ENCODE peak calls at places on chromosomes 13 and 19, in seven cellular contexts. E is A549, L is colonic mucosa, C is BJ, Z is AG09309, Q is astrocyte of the spinal cord, R is vagina. P is an unnamed sample.
A peak's percentile ranks its signal among the peaks of the same experiment; 100 is the strongest.

GRCh38 chr13:110826101-110826500 is 88.8 kb downstream of the ANKRD10 start:
- DNase-seq in Z (no peak), C (no peak), Q (no peak), R (no peak), L (no peak), E (no peak), P (no peak)

GRCh38 chr13:91609353-91609752 is 210.9 kb downstream of the GPC5 start:
- DNase-seq in E (no peak), Q (peak; percentile 6), R (no peak), C (no peak), L (no peak), Z (no peak), P (no peak)

GRCh38 chr13:109243311-109243951 is 543.0 kb downstream of the IRS2 start:
- DNase-seq in E (peak; percentile 33), Z (peak; percentile 72), R (no peak), C (peak; percentile 87), L (no peak), Q (peak; percentile 94), P (peak; percentile 81)

GRCh38 chr19:18131841-18132596 is 20.9 kb upstream of the PIK3R2 start:
- DNase-seq in Z (no peak), L (no peak), C (no peak), Q (no peak), E (no peak), R (no peak), P (no peak)

GRCh38 chr19:6417713-6418561 is 6.7 kb downstream of the KHSRP start:
- DNase-seq in Z (no peak), E (no peak), C (no peak), L (no peak), R (no peak), Q (peak; percentile 13), P (no peak)

GRCh38 chr13:73898276-73898675 is 235.9 kb downstream of the KLF12 start:
- DNase-seq in C (peak; percentile 68), Q (no peak), L (no peak), Z (peak; percentile 59), R (no peak), E (no peak), P (peak; percentile 39)

GRCh38 chr19:3073159-3073563 is 10.9 kb upstream of the TLE5 start:
- DNase-seq in Z (no peak), Q (no peak), L (peak; percentile 50), C (no peak), R (no peak), E (no peak), P (peak; percentile 66)

GRCh38 chr13:43269037-43269476 is 245.7 kb downstream of the DNAJC15 start:
- DNase-seq in C (peak; percentile 92), L (peak; percentile 36), Q (peak; percentile 95), E (peak; percentile 34), R (no peak), Z (peak; percentile 98), P (peak; percentile 76)

GRCh38 chr19:18029617-18030338 is 21.8 kb downstream of the ARRDC2 start:
- DNase-seq in L (peak; percentile 69), E (no peak), Z (no peak), Q (no peak), R (no peak), C (no peak), P (no peak)

GRCh38 chr19:54418030-54418929 is 3.0 kb downstream of the TTYH1 start:
- DNase-seq in R (no peak), L (no peak), Q (no peak), E (no peak), C (peak; percentile 2), Z (no peak), P (no peak)

GRCh38 chr13:110680852-110681251 is 25.1 kb downstream of the CARS2 start:
- DNase-seq in Q (no peak), R (no peak), L (no peak), E (peak; percentile 43), C (no peak), Z (no peak), P (no peak)

GRCh38 chr19:31314156-31314555 is 35.1 kb downstream of the TSHZ3 start:
- DNase-seq in Q (no peak), R (no peak), C (no peak), L (no peak), E (no peak), Z (no peak), P (no peak)

GRCh38 chr13:114102521-114103288 is 29.7 kb downstream of the RASA3 start:
- DNase-seq in R (no peak), Z (no peak), Q (no peak), E (no peak), C (no peak), L (no peak), P (no peak)

GRCh38 chr19:18220632-18221275 is 5.5 kb downstream of the PDE4C start:
- DNase-seq in Z (no peak), Q (no peak), L (no peak), E (no peak), C (no peak), R (no peak), P (no peak)

GRCh38 chr19:13428352-13428751 is 77.9 kb downstream of the CACNA1A start:
- DNase-seq in L (peak; percentile 17), Q (no peak), R (no peak), E (no peak), C (no peak), Z (no peak), P (peak; percentile 3)

GRCh38 chr19:40231544-40232424 is 5.3 kb upstream of the CCNP start:
- DNase-seq in Z (no peak), Q (no peak), E (no peak), C (no peak), L (no peak), R (no peak), P (no peak)

GRCh38 chr19:14023404-14024235 is 4.3 kb upstream of the RLN3 start:
- DNase-seq in C (no peak), E (peak; percentile 58), R (no peak), Z (no peak), L (peak; percentile 72), Q (peak; percentile 40), P (no peak)

GRCh38 chr19:49497790-49498106 is 1.5 kb downstream of the RPS11 start:
- DNase-seq in L (no peak), E (no peak), Z (no peak), C (no peak), R (no peak), Q (no peak), P (no peak)

GRCh38 chr13:83350569-83350968 is 531.7 kb downstream of the SLITRK1 start:
- DNase-seq in Z (no peak), Q (peak; percentile 43), R (no peak), L (no peak), C (peak; percentile 22), E (no peak), P (peak; percentile 20)

GRCh38 chr19:2551172-2551863 is 75.4 kb downstream of the GADD45B start:
- DNase-seq in Q (no peak), R (no peak), C (no peak), Z (no peak), L (no peak), E (no peak), P (no peak)

GRCh38 chr13:32284927-32285632 is 30.1 kb downstream of the ZAR1L start:
- DNase-seq in L (no peak), C (peak; percentile 39), Q (peak; percentile 85), R (no peak), Z (peak; percentile 20), E (no peak), P (no peak)

GRCh38 chr19:41575998-41576397 is at the start of gene CEACAM21:
- DNase-seq in C (no peak), Z (no peak), E (no peak), R (no peak), Q (no peak), L (peak; percentile 59), P (no peak)

GRCh38 chr13:41193919-41194824 is at the start of gene KBTBD7:
- DNase-seq in L (peak; percentile 95), R (no peak), Q (peak; percentile 99), Z (peak; percentile 87), C (peak; percentile 85), E (peak; percentile 64), P (peak; percentile 87)

GRCh38 chr19:2443785-2444182 is 13.0 kb downstream of the LMNB2 start:
- DNase-seq in Z (no peak), E (no peak), C (no peak), Q (no peak), R (no peak), L (no peak), P (no peak)

GRCh38 chr13:22800726-22801401 is 379.9 kb upstream of the SGCG start:
- DNase-seq in Z (no peak), C (no peak), L (peak; percentile 19), Q (no peak), E (no peak), R (no peak), P (no peak)

DNA sequence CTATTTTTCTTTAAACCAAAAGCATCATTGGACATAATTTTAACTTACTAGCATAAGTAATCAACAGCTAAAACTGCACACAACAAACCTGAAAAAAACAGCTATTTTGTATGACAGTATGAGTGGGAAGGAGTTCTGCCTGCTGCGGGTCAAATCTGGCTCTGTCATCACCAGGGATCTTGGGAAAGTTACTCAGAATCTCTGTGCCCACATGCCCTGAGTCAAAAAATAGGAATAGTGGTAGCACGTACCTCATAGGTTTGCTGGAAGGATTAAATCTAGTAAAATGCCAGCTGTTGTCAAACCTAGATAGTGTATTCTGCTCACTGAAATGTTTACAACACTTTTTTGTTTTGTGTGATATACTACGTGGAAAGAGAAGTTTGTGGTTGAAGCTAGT is 1.1 kb downstream of the CLN5 start:
- DNase-seq in Q (peak; percentile 21), E (no peak), L (no peak), C (no peak), R (no peak), Z (no peak), P (no peak)
- TF ChIP-seq CTCF in Q (no peak), E (no peak), L (no peak), C (no peak), R (no peak), Z (no peak), P (no peak)

GRCh38 chr19:19260842-19261241 is 12.3 kb downstream of the TM6SF2 start:
- DNase-seq in E (no peak), Z (no peak), R (no peak), L (no peak), C (no peak), Q (no peak), P (no peak)
- H3K4me3 ChIP-seq in E (no peak overlapping the region), Z (no peak overlapping the region), R (peak overlapping the region; percentile 9), L (no peak overlapping the region), C (no peak overlapping the region), Q (no peak overlapping the region), P (no peak overlapping the region)

GRCh38 chr13:33794576-33794975 is 23.4 kb upstream of the RFC3 start:
- DNase-seq in E (no peak), R (no peak), L (no peak), Z (no peak), Q (peak; percentile 8), C (no peak), P (no peak)
- TF ChIP-seq CTCF in E (no peak), R (no peak), L (no peak), Z (no peak), Q (no peak), C (no peak), P (no peak)

DNA sequence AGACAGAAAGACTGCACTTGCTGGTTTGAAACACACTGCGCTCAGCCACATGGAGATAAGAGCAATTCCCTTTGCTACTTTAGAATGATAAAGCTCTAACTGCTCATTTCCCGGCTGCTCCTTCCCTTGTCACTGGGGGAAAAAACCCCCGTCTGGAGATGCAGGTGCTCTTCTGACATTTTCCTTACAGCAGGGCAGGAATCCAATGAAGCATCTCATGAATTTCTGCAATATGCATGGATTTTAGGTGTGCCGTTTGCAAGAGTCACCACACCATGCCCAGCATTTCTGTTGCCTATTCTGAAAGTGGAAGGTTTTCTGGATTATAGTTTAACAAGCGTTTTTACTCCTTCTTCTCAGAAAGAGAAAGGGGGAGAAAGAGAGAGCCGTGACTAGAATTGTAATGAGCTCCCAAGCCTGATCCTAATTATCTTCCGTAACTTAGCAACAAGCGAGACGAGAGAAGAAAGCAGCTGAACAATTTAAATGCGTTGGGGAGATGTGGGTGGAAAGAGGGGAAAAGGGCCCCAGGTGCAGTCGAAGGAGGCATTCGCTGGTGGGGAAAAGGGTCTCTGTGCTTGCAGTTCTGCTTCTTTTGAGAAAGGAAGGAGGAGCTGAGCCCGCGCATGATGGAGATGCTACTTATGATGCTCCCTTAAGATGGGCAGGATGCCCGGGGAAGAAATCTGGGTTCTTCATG is 76.6 kb upstream of the SPATA13 start:
- DNase-seq in E (no peak), Q (no peak), L (no peak), C (no peak), Z (no peak), R (no peak), P (no peak)
- H3K4me3 ChIP-seq in E (no peak overlapping the region), Q (no peak overlapping the region), L (no peak overlapping the region), C (no peak overlapping the region), Z (no peak overlapping the region), R (no peak overlapping the region), P (no peak overlapping the region)

P was measured in HFF-Myc.